ENCODE peak calls at places on chromosomes 16 and 17, in eight cellular contexts. B is progenitor cell of endocrine pancreas; N is occipital lobe; J is iris pigment epithelial cell; Q is activated T-cell treated with anti-CD3 and anti-CD28 coated beads, Interleukin-2, amount 50 U/mL, for 72 hours; H is breast epithelium; C is dermis microvascular lymphatic vessel endothelial cell; U is ascending aorta. R is an unnamed sample.

GRCh38 chr16:851209-851810 is 50.8 kb upstream of the GNG13 start:
- DNase-seq in H (no peak), N (no peak), J (no peak), Q (no peak), C (no peak), B (no peak), U (no peak), R (no peak)

GRCh38 chr16:17474037-17474436 is 3.3 kb upstream of the XYLT1 start:
- DNase-seq in Q (peak; percentile 17), N (no peak), J (no peak), C (no peak), U (no peak), H (no peak), B (no peak), R (no peak)

GRCh38 chr17:62818491-62818890 is 10.4 kb upstream of the MARCHF10 start:
- DNase-seq in Q (no peak), J (no peak), U (no peak), H (no peak), C (no peak), B (no peak), N (no peak), R (no peak)

GRCh38 chr17:32281011-32281451 is 15.4 kb downstream of the RHBDL3 start:
- DNase-seq in B (no peak), J (no peak), N (no peak), Q (no peak), U (no peak), H (no peak), C (peak; percentile 74), R (no peak)

GRCh38 chr16:66899945-66900688 is 18.6 kb downstream of the CDH16 start:
- DNase-seq in U (no peak), N (no peak), Q (no peak), C (peak; percentile 61), H (no peak), B (no peak), J (peak; percentile 84), R (peak; percentile 41)

GRCh38 chr17:17518019-17518418 is 21.8 kb upstream of the RASD1 start:
- DNase-seq in U (no peak), J (no peak), H (no peak), N (no peak), Q (no peak), B (no peak), C (no peak), R (no peak)

GRCh38 chr16:84071151-84071550 is 28.6 kb upstream of the SLC38A8 start:
- DNase-seq in N (no peak), H (no peak), J (no peak), Q (no peak), C (peak; percentile 39), B (no peak), U (no peak), R (no peak)

GRCh38 chr16:87527055-87527724 is 34.4 kb upstream of the ZCCHC14 start:
- DNase-seq in U (no peak), B (no peak), J (no peak), C (no peak), Q (no peak), H (no peak), N (no peak), R (no peak)

GRCh38 chr16:79194291-79194690 is 406.2 kb downstream of the MAF start:
- DNase-seq in B (no peak), Q (no peak), U (no peak), N (no peak), C (no peak), J (no peak), H (no peak), R (no peak)

GRCh38 chr16:86029131-86029741 is 130.3 kb downstream of the IRF8 start:
- DNase-seq in Q (no peak), N (no peak), B (no peak), J (peak; percentile 43), U (no peak), C (no peak), H (peak; percentile 44), R (peak; percentile 64)

GRCh38 chr17:35709874-35710273 is 21.6 kb upstream of the RASL10B start:
- DNase-seq in B (no peak), C (no peak), U (no peak), J (peak; percentile 61), N (no peak), Q (no peak), H (no peak), R (no peak)

GRCh38 chr17:81432873-81433451 is 37.7 kb downstream of the BAHCC1 start:
- DNase-seq in B (no peak), N (no peak), C (no peak), Q (no peak), U (no peak), H (peak; percentile 69), J (no peak), R (no peak)